ENCODE peak calls at places on chromosomes 1 and 21, in eight cellular contexts. A, Y, P, M, S, H, W and X are unnamed samples.

GRCh38 chr1:18583326-18583941 is 47.2 kb upstream of the PAX7 start:
- DNase-seq in A (no peak), Y (peak), P (peak), M (no peak), S (no peak), H (no peak), W (no peak), X (no peak)

GRCh38 chr1:192927496-192927895 is 118.7 kb downstream of the RGS2 start:
- DNase-seq in A (no peak), Y (no peak), P (no peak), M (no peak), S (no peak), H (no peak), W (no peak), X (no peak)

GRCh38 chr1:229440821-229441537 is 7.1 kb upstream of the ACTA1 start:
- DNase-seq in A (no peak), Y (peak), P (no peak), M (peak), S (no peak), H (no peak), W (no peak), X (no peak)

GRCh38 chr1:36384542-36385409 is 948 bp downstream of the STK40 start:
- DNase-seq in A (no peak), Y (no peak), P (peak), M (peak), S (peak), H (peak), W (peak), X (no peak)

GRCh38 chr1:44806025-44806703 is 987 bp downstream of the DYNLT4 start:
- DNase-seq in A (no peak), Y (no peak), P (peak), M (no peak), S (no peak), H (no peak), W (peak), X (no peak)

GRCh38 chr1:235735630-235736029 is 86.0 kb upstream of the GNG4 start:
- DNase-seq in A (no peak), Y (no peak), P (no peak), M (no peak), S (no peak), H (no peak), W (no peak), X (no peak)

GRCh38 chr1:10841059-10841458 is 44.6 kb upstream of the CASZ1 start:
- DNase-seq in A (no peak), Y (no peak), P (no peak), M (no peak), S (no peak), H (no peak), W (no peak), X (no peak)

GRCh38 chr1:21307210-21307609 is 16.9 kb upstream of the ECE1 start:
- DNase-seq in A (no peak), Y (no peak), P (no peak), M (no peak), S (no peak), H (no peak), W (no peak), X (no peak)

GRCh38 chr1:20620005-20620404 is 13.3 kb upstream of the PINK1 start:
- DNase-seq in A (no peak), Y (no peak), P (no peak), M (no peak), S (no peak), H (no peak), W (no peak), X (no peak)

GRCh38 chr1:186420923-186421322 is 40.0 kb downstream of the PDC start:
- DNase-seq in A (no peak), Y (peak), P (no peak), M (no peak), S (no peak), H (no peak), W (no peak), X (no peak)

GRCh38 chr21:46208761-46209721 is 19.5 kb downstream of the LSS start:
- DNase-seq in A (no peak), Y (no peak), P (no peak), M (no peak), S (no peak), H (no peak), W (peak), X (no peak)

GRCh38 chr1:160114085-160114484 is 1.5 kb upstream of the ATP1A2 start:
- DNase-seq in A (no peak), Y (no peak), P (no peak), M (no peak), S (no peak), H (no peak), W (peak), X (no peak)

GRCh38 chr21:37531402-37532042 is 164.9 kb downstream of the DYRK1A start:
- DNase-seq in A (no peak), Y (peak), P (no peak), M (no peak), S (no peak), H (no peak), W (peak), X (peak)

GRCh38 chr21:40422851-40423635 is 423.9 kb downstream of the DSCAM start:
- DNase-seq in A (no peak), Y (no peak), P (no peak), M (no peak), S (peak), H (no peak), W (no peak), X (no peak)

GRCh38 chr1:7561331-7561921 is 209.7 kb upstream of the VAMP3 start:
- DNase-seq in A (no peak), Y (no peak), P (peak), M (no peak), S (peak), H (no peak), W (no peak), X (no peak)

GRCh38 chr1:7610106-7610731 is 160.9 kb upstream of the VAMP3 start:
- DNase-seq in A (no peak), Y (no peak), P (no peak), M (no peak), S (peak), H (no peak), W (peak), X (no peak)

GRCh38 chr1:78333426-78334012 is 157.3 kb upstream of the PTGFR start:
- DNase-seq in A (no peak), Y (peak), P (no peak), M (peak), S (peak), H (no peak), W (no peak), X (no peak)

GRCh38 chr21:17688912-17689874 is 76.5 kb upstream of the BTG3 start:
- DNase-seq in A (no peak), Y (peak), P (peak), M (peak), S (no peak), H (no peak), W (no peak), X (no peak)

GRCh38 chr1:167905182-167905581 is 8.8 kb downstream of the ADCY10 start:
- DNase-seq in A (no peak), Y (peak), P (no peak), M (peak), S (no peak), H (no peak), W (no peak), X (no peak)

GRCh38 chr21:29449306-29449940 is 150.7 kb downstream of the BACH1 start:
- DNase-seq in A (no peak), Y (no peak), P (no peak), M (peak), S (no peak), H (no peak), W (no peak), X (no peak)

GRCh38 chr1:206455681-206456344 is 14.5 kb upstream of the IKBKE start:
- DNase-seq in A (no peak), Y (no peak), P (peak), M (no peak), S (no peak), H (no peak), W (peak), X (no peak)

GRCh38 chr21:32322676-32323075 is 24.0 kb downstream of the MRAP start:
- DNase-seq in A (no peak), Y (no peak), P (no peak), M (no peak), S (no peak), H (no peak), W (no peak), X (no peak)

GRCh38 chr21:39004776-39005605 is 178.3 kb downstream of the PSMG1 start:
- DNase-seq in A (no peak), Y (peak), P (no peak), M (peak), S (no peak), H (no peak), W (peak), X (no peak)

GRCh38 chr1:101147381-101147780 is 89.4 kb upstream of the S1PR1 start:
- DNase-seq in A (no peak), Y (no peak), P (no peak), M (no peak), S (no peak), H (no peak), W (no peak), X (no peak)

GRCh38 chr1:200334661-200335256 is 75.1 kb downstream of the ZNF281 start:
- DNase-seq in A (no peak), Y (no peak), P (no peak), M (no peak), S (no peak), H (no peak), W (no peak), X (no peak)

GRCh38 chr1:101260531-101260930 is 23.7 kb downstream of the S1PR1 start:
- DNase-seq in A (no peak), Y (peak), P (no peak), M (no peak), S (no peak), H (no peak), W (no peak), X (no peak)

GRCh38 chr1:242629396-242629795 is 104.9 kb upstream of the PLD5 start:
- DNase-seq in A (no peak), Y (no peak), P (no peak), M (no peak), S (no peak), H (no peak), W (no peak), X (no peak)

GRCh38 chr1:108646661-108647269 is 14.1 kb downstream of the HENMT1 start:
- DNase-seq in A (no peak), Y (peak), P (no peak), M (peak), S (no peak), H (no peak), W (peak), X (no peak)

GRCh38 chr1:179369751-179370341 is 4.1 kb downstream of the AXDND1 start:
- DNase-seq in A (no peak), Y (peak), P (no peak), M (peak), S (peak), H (no peak), W (no peak), X (no peak)

GRCh38 chr1:94528271-94528670 is 13.3 kb downstream of the F3 start:
- DNase-seq in A (no peak), Y (no peak), P (no peak), M (no peak), S (no peak), H (no peak), W (no peak), X (no peak)
- TF ChIP-seq CTCF in A (no peak), Y (no peak), P (no peak), M (no peak), S (no peak), H (no peak), W (no peak), X (no peak)

GRCh38 chr1:152034654-152035405 is 2.0 kb downstream of the S100A11 start:
- DNase-seq in A (no peak), Y (peak), P (peak), M (peak), S (peak), H (peak), W (no peak), X (no peak)
- TF ChIP-seq CTCF in A (peak), Y (peak), P (peak), M (peak), S (peak), H (peak), W (peak), X (peak)

DNA sequence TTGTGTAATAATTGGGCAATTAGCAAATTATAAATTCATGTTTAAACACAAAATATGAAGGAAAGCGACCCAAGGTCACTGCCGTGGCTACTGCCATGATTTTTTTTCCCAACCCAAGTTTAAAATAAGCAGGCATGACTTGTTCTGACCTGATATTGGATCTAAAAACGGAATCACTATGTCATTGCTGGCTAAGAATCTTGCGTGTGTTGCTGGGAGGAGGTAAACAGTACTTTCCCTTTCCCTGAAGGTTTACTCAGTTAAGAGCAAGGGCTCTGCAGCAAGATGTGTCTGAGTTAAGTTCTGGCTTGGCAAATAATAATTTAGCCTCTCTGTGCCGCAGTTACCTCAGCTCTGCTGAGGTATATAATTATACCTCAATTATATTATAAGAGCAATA is 125.7 kb upstream of the L1TD1 start:
- DNase-seq in A (no peak), Y (peak), P (no peak), M (peak), S (no peak), H (no peak), W (no peak), X (no peak)
- TF ChIP-seq CTCF in A (no peak), Y (no peak), P (no peak), M (no peak), S (no peak), H (no peak), W (no peak), X (no peak)

GRCh38 chr1:207893737-207894582 is 17.0 kb downstream of the CD34 start:
- DNase-seq in A (no peak), Y (no peak), P (no peak), M (no peak), S (no peak), H (no peak), W (no peak), X (no peak)
- TF ChIP-seq CTCF in A (no peak), Y (peak), P (no peak), M (no peak), S (no peak), H (no peak), W (no peak), X (no peak)

DNA sequence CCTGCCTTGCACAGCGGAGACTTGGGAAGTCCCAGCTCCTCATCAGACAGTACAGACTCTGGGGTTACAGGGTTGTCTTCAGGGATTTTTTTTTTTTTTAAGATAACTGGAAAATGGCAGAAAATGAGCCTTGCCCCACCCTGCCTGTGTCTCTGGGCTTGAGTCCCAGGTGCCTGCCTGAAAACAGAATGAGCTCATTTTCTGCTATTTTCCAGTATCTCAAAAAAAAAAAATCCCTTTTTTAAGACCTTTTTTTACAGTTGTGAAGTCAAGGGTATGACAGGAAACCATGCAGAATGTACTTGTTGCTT is 10.1 kb downstream of the SLX9 start:
- DNase-seq in A (no peak), Y (no peak), P (no peak), M (no peak), S (no peak), H (no peak), W (no peak), X (no peak)
- TF ChIP-seq CTCF in A (no peak), Y (no peak), P (peak), M (no peak), S (peak), H (no peak), W (no peak), X (no peak)